ENCODE peak calls at places on chromosomes 6 and 20, in seven cellular contexts. X is IMR-90, C is neuronal stem cell, P is mesenchymal stem cell, D is H9, F is H1, W is trophoblast cell. U is an unnamed sample.

GRCh38 chr6:157763129-157763893 is 59.7 kb upstream of the SNX9 start:
- DNase-seq in D (peak), F (peak), C (no peak), P (peak), X (peak), W (peak), U (peak)

GRCh38 chr6:17987576-17988421 is at the start of gene KIF13A:
- DNase-seq in W (peak), P (peak), X (peak), F (no peak), C (peak), D (peak), U (peak)

GRCh38 chr20:6185268-6185667 is 62.4 kb upstream of the FERMT1 start:
- DNase-seq in W (no peak), X (no peak), C (no peak), P (no peak), D (no peak), F (no peak), U (peak)

GRCh38 chr20:20365593-20365992 is 2.3 kb upstream of the INSM1 start:
- DNase-seq in W (no peak), F (no peak), C (no peak), D (no peak), P (no peak), X (no peak), U (no peak)

GRCh38 chr20:62050166-62051120 is 15.2 kb downstream of the TAF4 start:
- DNase-seq in P (no peak), X (no peak), W (no peak), C (no peak), D (no peak), F (no peak), U (no peak)

GRCh38 chr6:47047479-47048411 is 5.6 kb upstream of the ADGRF1 start:
- DNase-seq in F (peak), P (peak), D (peak), C (peak), X (peak), W (peak), U (peak)

GRCh38 chr20:35663813-35664543 is 722 bp downstream of the CPNE1 start:
- DNase-seq in X (peak), D (peak), C (peak), F (no peak), P (peak), W (no peak), U (peak)

GRCh38 chr6:36160147-36160760 is 29.9 kb downstream of the MAPK13 start:
- DNase-seq in P (peak), W (no peak), F (no peak), C (no peak), D (no peak), X (peak), U (no peak)

GRCh38 chr20:62511915-62512610 is 36.3 kb upstream of the GATA5 start:
- DNase-seq in X (no peak), P (no peak), F (no peak), D (no peak), C (no peak), W (no peak), U (no peak)

GRCh38 chr20:61954276-61955021 is 111.2 kb downstream of the TAF4 start:
- DNase-seq in C (no peak), X (no peak), F (no peak), D (no peak), W (no peak), P (no peak), U (no peak)

GRCh38 chr6:156776470-156776840 is 723 bp upstream of the ARID1B start:
- DNase-seq in P (peak), X (peak), C (no peak), F (no peak), W (no peak), D (no peak), U (no peak)

GRCh38 chr6:4459981-4460380 is 316.2 kb upstream of the CDYL start:
- DNase-seq in D (no peak), C (no peak), F (no peak), P (no peak), X (no peak), W (no peak), U (no peak)

GRCh38 chr6:116872771-116873170 is 4.3 kb upstream of the RFX6 start:
- DNase-seq in D (no peak), X (no peak), W (no peak), P (no peak), F (no peak), C (no peak), U (no peak)

GRCh38 chr6:41347349-41348050 is 12.1 kb downstream of the NCR2 start:
- DNase-seq in W (no peak), C (no peak), D (no peak), P (no peak), F (no peak), X (no peak), U (no peak)

GRCh38 chr6:6775074-6775473 is 186.6 kb downstream of the LY86 start:
- DNase-seq in W (no peak), D (no peak), X (no peak), F (no peak), C (no peak), P (no peak), U (no peak)

GRCh38 chr6:36955136-36955535 is 598 bp downstream of the PI16 start:
- DNase-seq in C (no peak), D (no peak), W (no peak), P (no peak), X (no peak), F (no peak), U (no peak)

GRCh38 chr6:10300071-10300470 is 114.8 kb downstream of the TFAP2A start:
- DNase-seq in D (no peak), P (no peak), X (no peak), W (no peak), C (no peak), F (no peak), U (no peak)

GRCh38 chr20:63311833-63312243 is 18.9 kb downstream of the COL20A1 start:
- DNase-seq in C (no peak), W (no peak), D (no peak), X (no peak), F (no peak), P (no peak), U (no peak)

GRCh38 chr6:96659084-96659845 is 96.3 kb downstream of the FHL5 start:
- DNase-seq in P (no peak), F (no peak), C (no peak), D (no peak), X (no peak), W (no peak), U (no peak)

GRCh38 chr6:132253906-132254305 is 147.4 kb downstream of the MOXD1 start:
- DNase-seq in F (no peak), D (no peak), X (no peak), W (no peak), C (no peak), P (no peak), U (peak)

GRCh38 chr6:125421853-125422252 is 120.1 kb upstream of the HDDC2 start:
- DNase-seq in C (peak), D (peak), F (peak), P (peak), X (no peak), W (no peak), U (peak)

GRCh38 chr20:1830240-1830639 is 65.0 kb upstream of the SIRPA start:
- DNase-seq in W (peak), F (no peak), P (peak), D (no peak), X (peak), C (no peak), U (peak)

GRCh38 chr6:124819340-124819739 is 142.9 kb upstream of the RNF217 start:
- DNase-seq in C (no peak), P (peak), D (no peak), X (peak), W (no peak), F (no peak), U (no peak)

GRCh38 chr6:13538084-13538483 is 36.3 kb upstream of the SIRT5 start:
- DNase-seq in D (no peak), W (no peak), F (no peak), C (no peak), P (peak), X (peak), U (peak)

GRCh38 chr20:63273635-63274380 is 1.2 kb downstream of the ARFGAP1 start:
- DNase-seq in W (peak), X (peak), F (no peak), D (no peak), P (peak), C (no peak), U (no peak)

GRCh38 chr6:36241728-36242127 is 28.1 kb upstream of the PNPLA1 start:
- DNase-seq in P (no peak), W (no peak), C (no peak), X (peak), F (no peak), D (no peak), U (no peak)

GRCh38 chr6:125831660-125832059 is 40.9 kb downstream of the NCOA7 start:
- DNase-seq in W (no peak), D (no peak), P (peak), X (no peak), C (no peak), F (no peak), U (no peak)

GRCh38 chr6:3592371-3592941 is 135.6 kb upstream of the SLC22A23 start:
- DNase-seq in C (no peak), X (peak), P (peak), D (no peak), F (no peak), W (peak), U (no peak)

GRCh38 chr6:37482356-37483292 is 17.1 kb downstream of the CCDC167 start:
- DNase-seq in F (no peak), X (no peak), P (no peak), W (no peak), D (peak), C (no peak), U (no peak)

GRCh38 chr6:95574811-95575210 is 2.5 kb upstream of the MANEA start:
- DNase-seq in D (no peak), X (peak), P (peak), C (no peak), W (no peak), F (no peak), U (no peak)

GRCh38 chr6:26197736-26198625 is 110.8 kb downstream of the HFE start:
- DNase-seq in W (no peak), F (no peak), X (peak), C (no peak), P (peak), D (peak), U (peak)

GRCh38 chr6:157269261-157269794 is 54.0 kb downstream of the TMEM242 start:
- DNase-seq in D (peak), P (peak), X (peak), F (no peak), W (no peak), C (no peak), U (no peak)

GRCh38 chr20:60202046-60202445 is 243.8 kb downstream of the CDH26 start:
- DNase-seq in F (no peak), D (no peak), W (no peak), X (no peak), C (no peak), P (no peak), U (no peak)

GRCh38 chr20:60204601-60205000 is 246.4 kb downstream of the CDH26 start:
- DNase-seq in D (no peak), X (no peak), W (no peak), C (no peak), F (no peak), P (no peak), U (no peak)

GRCh38 chr20:60201198-60201597 is 243.0 kb downstream of the CDH26 start:
- DNase-seq in X (no peak), W (no peak), C (no peak), P (no peak), F (no peak), D (no peak), U (no peak)

GRCh38 chr20:60206259-60206658 is 248.0 kb downstream of the CDH26 start:
- DNase-seq in C (no peak), W (no peak), P (peak), X (peak), D (peak), F (no peak), U (peak)

GRCh38 chr20:60203451-60203850 is 245.2 kb downstream of the CDH26 start:
- DNase-seq in C (no peak), F (no peak), D (no peak), X (no peak), W (no peak), P (no peak), U (peak)
- H2BK120ac ChIP-seq in C (no peak), F (no peak), D (no peak), X (no peak), W (no peak), P (no peak), U (no peak)

GRCh38 chr6:108774555-108774954 is 73.7 kb upstream of the ARMC2 start:
- DNase-seq in W (no peak), X (no peak), C (no peak), P (no peak), F (no peak), D (no peak), U (no peak)
- H2BK5ac ChIP-seq in W (no peak), X (no peak), C (no peak), P (no peak), F (no peak), D (no peak), U (no peak)

DNA sequence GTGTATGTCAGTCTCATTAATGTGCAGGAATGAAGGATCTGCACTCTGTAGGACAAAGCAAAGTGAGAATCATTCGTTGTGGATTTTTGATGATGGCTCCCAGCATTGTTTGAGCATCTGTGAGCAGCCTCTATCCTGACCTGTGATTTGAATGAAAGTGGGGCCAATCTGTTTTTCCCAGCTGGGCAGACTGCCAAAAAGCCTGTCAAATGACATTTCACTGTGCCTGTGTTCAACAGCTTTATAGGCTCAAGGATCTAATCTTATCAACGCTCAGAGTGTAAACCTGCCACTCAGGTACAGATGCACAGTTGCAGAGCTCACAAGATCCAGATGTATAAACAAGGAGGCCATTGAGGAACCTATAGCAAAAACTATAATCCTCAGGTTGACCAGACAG is 86.7 kb upstream of the SYNDIG1 start:
- DNase-seq in P (no peak), X (no peak), F (no peak), C (no peak), W (no peak), D (peak), U (no peak)
- H2BK120ac ChIP-seq in P (no peak), X (no peak), F (no peak), C (no peak), W (no peak), D (no peak), U (no peak)

GRCh38 chr20:38735172-38735571 is 10.9 kb downstream of the SLC32A1 start:
- DNase-seq in W (no peak), P (no peak), X (no peak), D (peak), C (no peak), F (no peak), U (peak)
- H2BK5ac ChIP-seq in W (no peak), P (no peak), X (no peak), D (no peak), C (no peak), F (no peak), U (no peak)

DNA sequence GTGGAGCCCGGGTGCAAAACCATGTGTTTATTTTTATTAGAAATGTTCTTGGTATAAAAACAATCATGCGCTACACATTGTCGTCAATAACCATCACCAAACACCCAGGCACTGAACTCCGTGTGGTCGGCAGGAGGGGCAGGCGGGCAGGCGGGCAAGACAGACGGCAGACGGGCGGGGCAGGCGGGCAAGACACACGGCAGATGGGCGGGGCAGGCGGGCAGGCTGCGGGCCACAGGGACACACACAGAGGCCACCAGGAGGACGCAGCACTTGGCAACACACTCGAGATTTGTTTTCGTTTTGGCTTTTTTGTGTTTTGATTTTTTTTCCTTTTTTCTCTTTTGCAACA is 124.1 kb downstream of the GRM4 start:
- DNase-seq in W (no peak), X (no peak), C (no peak), F (no peak), D (no peak), P (no peak), U (no peak)
- H2BK120ac ChIP-seq in W (no peak), X (no peak), C (no peak), F (no peak), D (no peak), P (no peak), U (no peak)

GRCh38 chr6:84801250-84801649 is 36.9 kb upstream of the TBX18 start:
- DNase-seq in P (no peak), F (no peak), C (no peak), D (no peak), X (no peak), W (no peak), U (no peak)

GRCh38 chr6:84796343-84796742 is 31.9 kb upstream of the TBX18 start:
- DNase-seq in C (no peak), W (no peak), D (no peak), F (no peak), P (no peak), X (no peak), U (no peak)

GRCh38 chr6:84798257-84798656 is 33.9 kb upstream of the TBX18 start:
- DNase-seq in D (no peak), X (no peak), P (no peak), F (no peak), W (no peak), C (no peak), U (no peak)
- H2BK5ac ChIP-seq in D (no peak), X (no peak), P (no peak), F (no peak), W (no peak), C (no peak), U (no peak)

GRCh38 chr6:56962451-56962850 is 7.5 kb downstream of the BEND6 start:
- DNase-seq in F (no peak), P (no peak), W (no peak), D (no peak), X (no peak), C (no peak), U (no peak)
- H2BK120ac ChIP-seq in F (no peak), P (no peak), W (no peak), D (no peak), X (no peak), C (no peak), U (no peak)

GRCh38 chr6:40077315-40077714 is 143.1 kb upstream of the MOCS1 start:
- DNase-seq in P (no peak), X (no peak), D (no peak), F (no peak), W (peak), C (no peak), U (no peak)

GRCh38 chr6:40074292-40075050 is 140.2 kb upstream of the MOCS1 start:
- DNase-seq in C (no peak), P (no peak), W (peak), F (no peak), X (no peak), D (no peak), U (no peak)

DNA sequence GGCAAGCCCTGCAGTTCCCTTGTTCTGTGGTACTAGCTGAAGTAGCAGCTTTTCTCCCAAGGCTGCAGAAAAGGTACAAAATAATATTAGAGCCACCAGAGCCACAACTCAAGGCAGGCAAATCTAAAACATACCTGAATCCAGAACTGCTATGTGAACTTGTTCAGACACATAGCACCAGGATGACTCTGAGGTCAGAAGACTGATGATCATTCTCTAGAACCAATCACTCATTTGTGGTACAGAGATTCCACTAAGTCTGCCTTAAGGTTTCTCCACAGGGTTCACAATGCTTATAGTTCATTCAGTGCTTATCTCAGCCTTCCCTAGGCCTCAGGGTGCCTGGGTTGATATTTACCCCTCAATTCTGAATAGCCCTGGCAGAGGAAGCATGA is 140.8 kb upstream of the MOCS1 start:
- DNase-seq in C (no peak), D (no peak), F (no peak), W (no peak), P (no peak), X (no peak), U (no peak)
- H2BK5ac ChIP-seq in C (no peak), D (no peak), F (no peak), W (no peak), P (no peak), X (no peak), U (no peak)

GRCh38 chr6:143555582-143555981 is 44.1 kb upstream of the FUCA2 start:
- DNase-seq in X (no peak), D (no peak), C (no peak), F (no peak), W (no peak), P (no peak), U (peak)
- H2BK120ac ChIP-seq in X (peak), D (no peak), C (no peak), F (no peak), W (no peak), P (no peak), U (no peak)